ENCODE peak calls at places on chromosomes 13 and 19, in five cellular contexts. M is stomach, X is mammary epithelial cell, Z is WERI-Rb-1, L is GM12865. B is an unnamed sample.

GRCh38 chr19:610071-610800 is 20.6 kb downstream of the HCN2 start:
- DNase-seq in M (peak; percentile 41), L (peak; percentile 70), Z (no peak), X (no peak), B (no peak)

GRCh38 chr19:6414033-6414643 is 10.5 kb downstream of the KHSRP start:
- DNase-seq in X (no peak), M (no peak), Z (no peak), L (no peak), B (no peak)

GRCh38 chr19:3161453-3161852 is 17.1 kb upstream of the S1PR4 start:
- DNase-seq in X (peak; percentile 57), M (no peak), L (no peak), Z (no peak), B (no peak)

GRCh38 chr13:45811891-45812583 is 39.5 kb downstream of the SIAH3 start:
- DNase-seq in Z (no peak), X (peak; percentile 74), L (no peak), M (no peak), B (no peak)

GRCh38 chr13:106205871-106206270 is 329.6 kb downstream of the EFNB2 start:
- DNase-seq in X (no peak), Z (no peak), L (no peak), M (no peak), B (no peak)

GRCh38 chr19:46475976-46476375 is 4.6 kb upstream of the PNMA8A start:
- DNase-seq in X (peak; percentile 43), Z (no peak), M (no peak), L (no peak), B (no peak)

GRCh38 chr13:25886438-25887214 is 165.2 kb downstream of the SHISA2 start:
- DNase-seq in Z (no peak), M (no peak), X (peak; percentile 93), L (no peak), B (peak; percentile 65)

GRCh38 chr13:64223016-64223415 is 2807.4 kb upstream of the PCDH20 start:
- DNase-seq in L (no peak), X (no peak), M (no peak), Z (no peak), B (no peak)

GRCh38 chr13:33016414-33017409 is at the start of gene KL:
- DNase-seq in Z (peak; percentile 17), M (peak; percentile 38), L (peak; percentile 62), X (no peak), B (peak; percentile 84)

GRCh38 chr13:26015276-26015934 is 36.4 kb downstream of the SHISA2 start:
- DNase-seq in X (no peak), M (no peak), L (no peak), Z (no peak), B (no peak)

GRCh38 chr13:75432045-75432444 is 49.9 kb downstream of the TBC1D4 start:
- DNase-seq in X (no peak), Z (no peak), L (peak; percentile 16), M (no peak), B (no peak)
- TF ChIP-seq CTCF in X (no peak), Z (no peak), L (no peak), M (no peak), B (peak; percentile 13)

GRCh38 chr13:47990427-47990826 is 10.6 kb downstream of the SUCLA2 start:
- DNase-seq in Z (no peak), X (no peak), M (no peak), L (no peak), B (no peak)
- TF ChIP-seq CTCF in Z (no peak), X (no peak), M (no peak), L (no peak), B (no peak)

GRCh38 chr19:14003279-14004051 is 2.7 kb downstream of the RFX1 start:
- DNase-seq in X (no peak), L (peak; percentile 47), M (no peak), Z (no peak), B (no peak)

GRCh38 chr19:14005381-14006084 is 587 bp downstream of the RFX1 start:
- DNase-seq in X (peak; percentile 78), L (peak; percentile 95), M (peak; percentile 94), Z (peak; percentile 91), B (no peak)

GRCh38 chr19:14004619-14005380 is 1.3 kb downstream of the RFX1 start:
- DNase-seq in M (peak; percentile 47), X (peak; percentile 19), Z (no peak), L (peak; percentile 55), B (no peak)

GRCh38 chr19:14006766-14007562 is 844 bp upstream of the RFX1 start:
- DNase-seq in L (no peak), Z (peak; percentile 92), M (no peak), X (no peak), B (no peak)

GRCh38 chr19:14006085-14006765 is at the start of gene RFX1:
- DNase-seq in Z (peak; percentile 99), X (peak; percentile 100), L (peak; percentile 100), M (peak; percentile 100), B (peak; percentile 100)
- TF ChIP-seq CTCF in Z (no peak), X (no peak), L (no peak), M (no peak), B (no peak)

DNA sequence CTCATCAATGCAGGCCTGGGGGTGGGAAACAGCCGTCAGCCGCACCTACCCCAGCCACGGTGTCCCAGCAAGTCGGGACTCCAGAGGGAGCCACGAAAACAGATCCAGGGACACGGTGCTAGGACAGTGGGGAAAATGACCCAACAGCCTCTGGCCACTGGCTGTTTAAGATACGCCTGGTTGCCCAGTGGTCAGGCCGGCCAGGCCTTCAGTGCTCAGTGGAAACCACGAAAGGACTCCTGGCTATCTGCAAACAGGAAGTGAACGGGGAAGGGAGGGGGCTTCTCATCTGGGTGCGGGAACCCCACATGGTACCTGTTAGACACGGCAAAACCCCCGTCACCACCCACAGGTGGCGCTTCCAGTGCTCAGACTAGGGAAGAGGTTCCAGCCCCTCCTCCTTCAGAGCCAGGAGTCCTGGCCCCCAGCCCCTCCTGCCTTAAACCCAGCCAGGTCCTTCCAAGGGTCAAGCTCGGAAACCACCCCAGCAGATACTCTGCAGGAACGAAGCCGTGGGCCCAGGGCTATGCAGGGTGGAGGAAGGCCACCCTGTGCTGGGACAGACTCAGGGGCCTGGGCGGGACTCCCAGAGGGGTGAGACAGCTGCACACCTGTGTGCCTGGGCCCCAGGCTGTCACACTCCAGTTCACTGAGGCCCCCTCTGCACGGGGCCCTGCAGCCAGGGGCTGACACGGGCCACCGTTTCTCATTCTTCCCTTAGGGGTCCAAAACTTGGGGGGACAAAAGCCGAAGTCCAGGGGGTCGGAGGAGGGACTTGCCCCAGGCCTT is 4.5 kb downstream of the PPP1R12C start:
- DNase-seq in Z (no peak), L (peak; percentile 58), M (no peak), X (no peak), B (no peak)
- TF ChIP-seq CTCF in Z (peak; percentile 25), L (peak; percentile 18), M (no peak), X (no peak), B (peak; percentile 18)

DNA sequence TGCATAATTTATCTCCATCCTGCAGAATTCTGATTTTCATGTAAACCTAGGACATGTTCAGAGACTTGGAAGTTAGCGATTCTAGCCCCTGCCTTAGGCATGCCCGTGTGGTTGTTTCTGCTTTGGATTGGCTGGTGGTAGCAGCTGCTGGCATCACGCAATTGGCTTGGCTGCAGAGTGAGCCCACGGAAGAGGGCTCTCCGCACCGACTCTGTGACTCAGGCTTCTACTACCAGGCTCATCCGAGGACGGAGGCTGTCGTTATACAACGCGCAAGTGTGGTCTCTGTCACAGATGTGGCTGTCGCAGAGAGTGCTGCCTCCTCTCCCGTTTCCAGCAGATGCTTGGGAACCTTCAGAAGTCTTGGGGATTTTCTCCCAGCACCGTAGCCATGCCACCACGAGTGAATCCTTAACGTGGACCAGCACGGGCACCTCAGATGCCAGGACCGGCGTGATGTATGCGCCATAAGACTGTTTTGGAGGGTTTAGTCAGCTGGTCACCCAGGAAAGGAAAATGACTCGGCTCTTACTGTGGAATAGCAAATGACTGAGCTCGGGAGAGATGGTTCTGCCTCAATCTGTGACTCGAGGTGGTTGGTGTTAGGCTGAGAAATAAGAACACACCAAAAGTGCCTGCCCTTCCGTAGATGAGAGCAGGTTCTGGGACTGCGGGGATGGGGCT is 61.0 kb upstream of the F7 start:
- DNase-seq in Z (no peak), X (no peak), L (no peak), M (no peak), B (no peak)
- TF ChIP-seq CTCF in Z (no peak), X (no peak), L (no peak), M (no peak), B (no peak)

DNA sequence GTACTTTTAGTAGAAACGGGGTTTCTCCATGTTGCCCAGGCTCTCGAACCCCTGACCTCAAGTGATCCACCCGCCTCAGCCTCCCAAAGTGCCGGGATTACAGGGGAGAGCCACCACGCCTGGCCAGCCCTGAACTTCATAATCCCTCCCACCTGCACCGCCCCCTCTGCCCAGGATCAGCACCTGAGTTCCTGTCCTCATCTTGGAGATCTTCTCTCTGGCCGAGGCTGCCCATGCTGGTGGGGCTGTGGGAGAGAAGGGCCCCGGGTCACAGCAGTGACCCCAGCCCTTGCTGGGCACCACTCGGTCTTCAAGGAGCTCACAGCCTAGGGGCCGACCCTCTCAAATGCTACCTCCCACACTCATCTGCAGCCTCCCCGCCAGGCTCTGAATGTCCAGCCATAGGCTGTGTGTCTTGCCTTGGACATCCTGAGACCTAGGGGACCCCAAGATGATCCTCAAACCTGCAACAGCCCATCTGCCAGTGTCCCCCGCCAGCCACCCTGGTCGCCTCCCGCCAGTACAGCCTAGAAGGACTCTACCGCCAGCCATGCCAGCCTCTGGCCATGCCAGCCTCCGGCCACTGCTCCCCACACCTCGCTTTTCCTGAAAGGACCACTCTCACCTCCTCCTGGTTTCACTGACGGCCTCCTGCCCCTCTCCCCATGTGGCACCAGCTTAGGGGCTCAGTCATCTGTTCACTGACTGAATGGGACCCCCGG is 1.5 kb downstream of the ATP8B3 start:
- DNase-seq in X (no peak), M (no peak), L (no peak), Z (peak; percentile 55), B (peak; percentile 86)
- TF ChIP-seq CTCF in X (no peak), M (no peak), L (no peak), Z (no peak), B (no peak)

GRCh38 chr13:112576768-112577167 is 11.2 kb downstream of the TUBGCP3 start:
- DNase-seq in M (no peak), L (no peak), X (no peak), Z (no peak), B (no peak)

GRCh38 chr13:112575295-112575622 is 12.7 kb downstream of the TUBGCP3 start:
- DNase-seq in X (no peak), L (no peak), Z (no peak), M (no peak), B (no peak)

GRCh38 chr13:112574476-112575294 is 13.3 kb downstream of the TUBGCP3 start:
- DNase-seq in Z (no peak), X (no peak), L (no peak), M (no peak), B (no peak)

GRCh38 chr13:112576191-112576590 is 11.8 kb downstream of the TUBGCP3 start:
- DNase-seq in M (no peak), L (no peak), Z (no peak), X (no peak), B (no peak)

DNA sequence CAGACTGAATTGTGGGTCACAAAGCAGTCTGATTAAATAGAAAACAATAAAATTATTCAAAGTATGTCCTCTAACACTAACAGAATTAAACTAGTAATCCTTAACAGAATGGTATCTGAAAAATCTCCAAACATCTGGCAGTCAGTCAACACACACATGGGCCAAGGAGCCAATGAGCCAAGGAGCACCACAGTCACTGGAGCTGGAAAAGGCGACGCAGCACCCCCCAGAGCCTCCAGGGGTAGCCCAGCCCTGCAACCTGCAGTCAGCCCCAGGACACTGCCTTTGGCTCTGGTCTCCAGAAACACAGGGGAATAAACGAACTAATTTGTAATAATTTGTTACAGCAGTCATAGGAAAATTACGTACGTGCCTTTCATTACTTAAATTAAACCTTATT is 12.3 kb downstream of the TUBGCP3 start:
- DNase-seq in X (no peak), L (no peak), M (no peak), Z (no peak), B (no peak)
- TF ChIP-seq CTCF in X (no peak), L (no peak), M (no peak), Z (peak; percentile 15), B (no peak)

B was measured in chondrocyte.